ENCODE peak calls at places on chromosomes 2 and 18, in ten cellular contexts. X, G, T, L, P, S, V, Q, C and A are unnamed samples.

GRCh38 chr2:64234150-64234549 is 89.9 kb upstream of the PELI1 start:
- DNase-seq in X (no peak), G (no peak), T (no peak), L (no peak), P (no peak), S (no peak), V (no peak), Q (no peak), C (no peak), A (no peak)

GRCh38 chr2:109382946-109383345 is 230.8 kb downstream of the SEPTIN10 start:
- DNase-seq in X (no peak), G (peak), T (no peak), L (no peak), P (no peak), S (no peak), V (no peak), Q (peak), C (peak), A (no peak)

GRCh38 chr2:37585295-37585908 is 86.0 kb downstream of the CDC42EP3 start:
- DNase-seq in X (no peak), G (no peak), T (peak), L (no peak), P (no peak), S (no peak), V (peak), Q (no peak), C (no peak), A (no peak)

GRCh38 chr18:40037386-40037785 is 1917.6 kb upstream of the PIK3C3 start:
- DNase-seq in X (no peak), G (no peak), T (no peak), L (no peak), P (no peak), S (no peak), V (no peak), Q (no peak), C (no peak), A (no peak)

GRCh38 chr18:725641-726040 is 13.2 kb upstream of the ENOSF1 start:
- DNase-seq in X (no peak), G (no peak), T (no peak), L (no peak), P (no peak), S (no peak), V (no peak), Q (no peak), C (no peak), A (no peak)

GRCh38 chr2:212618636-212619035 is 80.0 kb upstream of the ERBB4 start:
- DNase-seq in X (no peak), G (no peak), T (no peak), L (no peak), P (no peak), S (no peak), V (peak), Q (no peak), C (no peak), A (no peak)

GRCh38 chr2:105756435-105756834 is 11.7 kb downstream of the NCK2 start:
- DNase-seq in X (no peak), G (no peak), T (no peak), L (no peak), P (no peak), S (no peak), V (no peak), Q (no peak), C (no peak), A (no peak)

GRCh38 chr2:188852752-188853151 is 121.4 kb upstream of the COL3A1 start:
- DNase-seq in X (no peak), G (peak), T (no peak), L (no peak), P (no peak), S (no peak), V (no peak), Q (no peak), C (no peak), A (no peak)

GRCh38 chr2:104977958-104978357 is 59.9 kb upstream of the MRPS9 start:
- DNase-seq in X (no peak), G (no peak), T (no peak), L (no peak), P (no peak), S (no peak), V (no peak), Q (no peak), C (no peak), A (no peak)

GRCh38 chr2:172996387-172996961 is 79.2 kb upstream of the MAP3K20 start:
- DNase-seq in X (no peak), G (peak), T (no peak), L (no peak), P (no peak), S (no peak), V (peak), Q (no peak), C (no peak), A (no peak)

GRCh38 chr2:20015482-20016083 is 3.1 kb upstream of the MATN3 start:
- DNase-seq in X (peak), G (peak), T (no peak), L (peak), P (peak), S (no peak), V (peak), Q (no peak), C (no peak), A (no peak)

GRCh38 chr2:239187464-239188253 is 213.2 kb downstream of the HDAC4 start:
- DNase-seq in X (no peak), G (no peak), T (no peak), L (no peak), P (no peak), S (no peak), V (no peak), Q (no peak), C (no peak), A (no peak)

GRCh38 chr2:148971547-148971946 is 67.0 kb upstream of the LYPD6B start:
- DNase-seq in X (no peak), G (no peak), T (no peak), L (no peak), P (no peak), S (no peak), V (no peak), Q (no peak), C (no peak), A (no peak)

GRCh38 chr2:19238440-19238839 is 120.0 kb downstream of the OSR1 start:
- DNase-seq in X (no peak), G (no peak), T (no peak), L (no peak), P (no peak), S (no peak), V (no peak), Q (no peak), C (no peak), A (no peak)

GRCh38 chr2:135819211-135819610 is 17.8 kb downstream of the LCT start:
- DNase-seq in X (no peak), G (peak), T (peak), L (peak), P (peak), S (no peak), V (no peak), Q (peak), C (no peak), A (no peak)